ENCODE peak calls at places on chromosomes 6 and 20, in four cellular contexts. J is NCI-H1105, X is AG08396, U is AG04450. R is an unnamed sample.

GRCh38 chr6:9481292-9482029 is 933.4 kb downstream of the TFAP2A start:
- DNase-seq in J (no peak), X (no peak), U (no peak), R (peak)

GRCh38 chr20:63463400-63464288 is 8.8 kb downstream of the KCNQ2 start:
- DNase-seq in J (no peak), X (no peak), U (no peak), R (peak)

GRCh38 chr6:84258268-84258667 is 30.8 kb upstream of the CEP162 start:
- DNase-seq in J (no peak), X (no peak), U (no peak), R (no peak)

GRCh38 chr6:42331019-42331418 is 113.4 kb upstream of the MRPS10 start:
- DNase-seq in J (no peak), X (no peak), U (no peak), R (no peak)

GRCh38 chr20:20426472-20426907 is 58.6 kb downstream of the INSM1 start:
- DNase-seq in J (no peak), X (no peak), U (no peak), R (no peak)

GRCh38 chr6:23180504-23181293 is 611.3 kb downstream of the HDGFL1 start:
- DNase-seq in J (peak), X (peak), U (peak), R (peak)

GRCh38 chr6:105642708-105643107 is 239.8 kb upstream of the PREP start:
- DNase-seq in J (peak), X (no peak), U (no peak), R (no peak)

GRCh38 chr20:31664696-31665354 is 27.1 kb downstream of the COX4I2 start:
- DNase-seq in J (no peak), X (no peak), U (no peak), R (no peak)

GRCh38 chr20:37469531-37469930 is 51.5 kb upstream of the NNAT start:
- DNase-seq in J (no peak), X (no peak), U (no peak), R (no peak)

R was measured in fibroblast of lung.